ENCODE peak calls at places on chromosome 3, in five cellular contexts. One of them, this sample, is unnamed.

GRCh38 chr3:34174740-34175139 is 376.3 kb downstream of the PDCD6IP start:
- DNase-seq in lower lobe of right lung: no peak
- DNase-seq in K562: no peak
- DNase-seq in fibroblast of lung: no peak
- DNase-seq in fibroblast of pulmonary artery: no peak
- DNase-seq in this sample: no peak

GRCh38 chr3:36591959-36592358 is 172.4 kb downstream of the DCLK3 start:
- DNase-seq in fibroblast of lung: no peak
- DNase-seq in fibroblast of pulmonary artery: peak
- DNase-seq in lower lobe of right lung: no peak
- DNase-seq in K562: no peak
- DNase-seq in this sample: peak

GRCh38 chr3:9430733-9431132 is 33.3 kb downstream of the SETD5 start:
- DNase-seq in lower lobe of right lung: no peak
- DNase-seq in fibroblast of pulmonary artery: no peak
- DNase-seq in K562: no peak
- DNase-seq in fibroblast of lung: no peak
- DNase-seq in this sample: no peak

GRCh38 chr3:85627899-85628298 is 669.1 kb downstream of the CADM2 start:
- DNase-seq in lower lobe of right lung: no peak
- DNase-seq in fibroblast of lung: no peak
- DNase-seq in K562: no peak
- DNase-seq in fibroblast of pulmonary artery: no peak
- DNase-seq in this sample: no peak

GRCh38 chr3:27022096-27022761 is 347.0 kb downstream of the NEK10 start:
- DNase-seq in lower lobe of right lung: no peak
- DNase-seq in fibroblast of lung: no peak
- DNase-seq in fibroblast of pulmonary artery: no peak
- DNase-seq in K562: no peak
- DNase-seq in this sample: no peak

GRCh38 chr3:10653866-10654611 is 148.7 kb upstream of the ATP2B2 start:
- DNase-seq in fibroblast of pulmonary artery: no peak
- DNase-seq in fibroblast of lung: no peak
- DNase-seq in K562: no peak
- DNase-seq in lower lobe of right lung: no peak
- DNase-seq in this sample: no peak

GRCh38 chr3:71316378-71316777 is 267.1 kb downstream of the FOXP1 start:
- DNase-seq in fibroblast of pulmonary artery: no peak
- DNase-seq in fibroblast of lung: no peak
- DNase-seq in K562: no peak
- DNase-seq in lower lobe of right lung: no peak
- DNase-seq in this sample: no peak

GRCh38 chr3:36650271-36650671 is 114.1 kb downstream of the DCLK3 start:
- DNase-seq in lower lobe of right lung: no peak
- DNase-seq in fibroblast of pulmonary artery: peak
- DNase-seq in K562: no peak
- DNase-seq in fibroblast of lung: peak
- DNase-seq in this sample: peak

GRCh38 chr3:160128086-160128485 is 97.1 kb upstream of the C3orf80 start:
- DNase-seq in K562: no peak
- DNase-seq in fibroblast of lung: peak
- DNase-seq in lower lobe of right lung: no peak
- DNase-seq in fibroblast of pulmonary artery: no peak
- DNase-seq in this sample: no peak

GRCh38 chr3:195209836-195210551 is 61.0 kb downstream of the XXYLT1 start:
- DNase-seq in fibroblast of pulmonary artery: peak
- DNase-seq in lower lobe of right lung: no peak
- DNase-seq in K562: no peak
- DNase-seq in fibroblast of lung: no peak
- DNase-seq in this sample: peak
- H3K4me3 ChIP-seq in fibroblast of pulmonary artery: peak
- H3K4me3 ChIP-seq in lower lobe of right lung: peak
- H3K4me3 ChIP-seq in K562: no peak
- H3K4me3 ChIP-seq in fibroblast of lung: no peak
- H3K4me3 ChIP-seq in this sample: no peak

DNA sequence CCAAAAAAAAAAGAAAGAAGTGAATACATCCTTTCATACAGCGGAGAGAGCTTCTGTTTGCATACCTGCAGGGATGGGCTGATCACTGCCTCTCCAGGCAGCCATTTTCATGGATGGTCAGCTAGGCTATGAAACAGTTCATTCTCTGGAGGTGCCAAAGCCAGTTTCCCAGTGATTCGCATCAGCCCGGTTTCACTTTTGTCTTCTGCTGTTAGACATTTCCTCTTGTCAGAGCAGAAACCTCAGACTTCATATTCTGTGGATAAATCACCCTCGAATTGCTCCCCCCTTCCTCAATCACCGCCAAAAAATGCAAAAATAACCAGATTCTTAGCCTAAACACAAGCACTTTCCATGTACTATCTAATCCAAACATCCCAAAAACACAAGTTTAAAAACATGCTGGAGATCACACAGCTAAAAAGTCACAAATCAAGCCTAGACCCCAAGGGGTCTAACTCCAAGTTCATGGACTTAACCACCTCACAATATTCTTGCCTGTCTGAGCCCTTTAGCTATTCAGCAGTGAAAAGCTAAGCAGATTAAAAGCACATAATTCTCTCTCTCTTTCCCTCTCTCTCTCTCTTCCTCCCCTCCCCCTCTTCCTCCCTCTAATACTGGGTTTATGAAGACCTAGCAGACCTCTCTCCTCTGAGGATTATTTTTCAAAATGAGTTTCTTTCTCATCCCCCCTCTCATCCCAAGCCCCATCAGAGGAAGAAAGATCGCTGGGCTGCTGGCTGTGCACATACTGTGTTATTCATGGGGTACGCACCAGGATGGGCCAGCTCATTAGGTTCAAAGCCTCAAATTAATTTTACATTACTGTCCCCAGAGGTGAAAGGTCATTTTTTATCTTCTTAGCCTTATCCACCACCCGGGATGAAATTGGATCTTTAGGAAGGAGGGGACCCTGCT is 225.3 kb downstream of the ADAMTS9 start:
- DNase-seq in fibroblast of pulmonary artery: peak
- DNase-seq in fibroblast of lung: peak
- DNase-seq in K562: no peak
- DNase-seq in lower lobe of right lung: no peak
- DNase-seq in this sample: peak
- H3K4me3 ChIP-seq in fibroblast of pulmonary artery: peak
- H3K4me3 ChIP-seq in fibroblast of lung: peak
- H3K4me3 ChIP-seq in K562: no peak
- H3K4me3 ChIP-seq in lower lobe of right lung: no peak
- H3K4me3 ChIP-seq in this sample: peak

GRCh38 chr3:12486001-12486400 is 1.7 kb downstream of the TSEN2 start:
- DNase-seq in fibroblast of pulmonary artery: no peak
- DNase-seq in lower lobe of right lung: no peak
- DNase-seq in K562: no peak
- DNase-seq in fibroblast of lung: no peak
- DNase-seq in this sample: no peak
- H3K4me3 ChIP-seq in fibroblast of pulmonary artery: no peak
- H3K4me3 ChIP-seq in lower lobe of right lung: no peak
- H3K4me3 ChIP-seq in K562: no peak
- H3K4me3 ChIP-seq in fibroblast of lung: no peak
- H3K4me3 ChIP-seq in this sample: no peak

GRCh38 chr3:150419959-150420358 is 11.9 kb downstream of the TSC22D2 start:
- DNase-seq in fibroblast of pulmonary artery: no peak
- DNase-seq in fibroblast of lung: no peak
- DNase-seq in K562: no peak
- DNase-seq in lower lobe of right lung: no peak
- DNase-seq in this sample: no peak
- H3K4me3 ChIP-seq in fibroblast of pulmonary artery: no peak
- H3K4me3 ChIP-seq in fibroblast of lung: no peak
- H3K4me3 ChIP-seq in K562: no peak
- H3K4me3 ChIP-seq in lower lobe of right lung: no peak
- H3K4me3 ChIP-seq in this sample: no peak

GRCh38 chr3:150223090-150223489 is 185.0 kb upstream of the TSC22D2 start:
- DNase-seq in fibroblast of pulmonary artery: no peak
- DNase-seq in K562: no peak
- DNase-seq in fibroblast of lung: no peak
- DNase-seq in lower lobe of right lung: no peak
- DNase-seq in this sample: no peak

GRCh38 chr3:150225986-150226385 is 182.1 kb upstream of the TSC22D2 start:
- DNase-seq in K562: no peak
- DNase-seq in fibroblast of pulmonary artery: peak
- DNase-seq in fibroblast of lung: no peak
- DNase-seq in lower lobe of right lung: no peak
- DNase-seq in this sample: no peak

GRCh38 chr3:150222190-150222548 is 185.9 kb upstream of the TSC22D2 start:
- DNase-seq in fibroblast of lung: no peak
- DNase-seq in lower lobe of right lung: no peak
- DNase-seq in fibroblast of pulmonary artery: no peak
- DNase-seq in K562: no peak
- DNase-seq in this sample: no peak

GRCh38 chr3:150222646-150223045 is 185.5 kb upstream of the TSC22D2 start:
- DNase-seq in K562: no peak
- DNase-seq in fibroblast of pulmonary artery: no peak
- DNase-seq in fibroblast of lung: no peak
- DNase-seq in lower lobe of right lung: no peak
- DNase-seq in this sample: no peak

DNA sequence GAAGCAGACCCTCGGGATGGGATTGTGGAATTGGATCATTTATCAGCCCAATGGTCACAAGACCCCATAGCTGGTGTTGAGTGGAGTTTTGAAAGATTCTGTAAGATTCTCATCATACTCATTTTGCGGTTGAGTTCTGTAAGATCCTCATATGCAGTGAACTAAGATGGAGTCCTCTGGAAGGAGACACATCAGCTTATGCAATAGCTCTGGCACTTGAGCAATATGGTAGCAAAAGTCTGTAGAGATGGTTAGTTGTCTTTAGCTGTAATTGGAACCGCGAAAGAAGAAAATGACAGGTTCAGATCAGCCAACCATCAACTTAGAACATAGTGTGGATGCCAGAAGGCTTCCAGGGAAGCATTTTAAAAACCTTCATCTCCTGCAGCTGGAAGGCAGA is 184.5 kb upstream of the TSC22D2 start:
- DNase-seq in lower lobe of right lung: no peak
- DNase-seq in fibroblast of lung: no peak
- DNase-seq in fibroblast of pulmonary artery: no peak
- DNase-seq in K562: no peak
- DNase-seq in this sample: no peak
- H3K4me3 ChIP-seq in lower lobe of right lung: no peak
- H3K4me3 ChIP-seq in fibroblast of lung: no peak
- H3K4me3 ChIP-seq in fibroblast of pulmonary artery: no peak
- H3K4me3 ChIP-seq in K562: no peak
- H3K4me3 ChIP-seq in this sample: no peak

GRCh38 chr3:196463478-196463756 is 31.2 kb upstream of the UBXN7 start:
- DNase-seq in lower lobe of right lung: no peak
- DNase-seq in K562: no peak
- DNase-seq in fibroblast of pulmonary artery: no peak
- DNase-seq in fibroblast of lung: no peak
- DNase-seq in this sample: no peak

GRCh38 chr3:196454935-196455334 is 22.7 kb upstream of the UBXN7 start:
- DNase-seq in fibroblast of lung: peak
- DNase-seq in fibroblast of pulmonary artery: no peak
- DNase-seq in lower lobe of right lung: no peak
- DNase-seq in K562: no peak
- DNase-seq in this sample: peak

GRCh38 chr3:196463804-196464203 is 31.6 kb upstream of the UBXN7 start:
- DNase-seq in fibroblast of lung: no peak
- DNase-seq in lower lobe of right lung: no peak
- DNase-seq in K562: no peak
- DNase-seq in fibroblast of pulmonary artery: no peak
- DNase-seq in this sample: no peak

DNA sequence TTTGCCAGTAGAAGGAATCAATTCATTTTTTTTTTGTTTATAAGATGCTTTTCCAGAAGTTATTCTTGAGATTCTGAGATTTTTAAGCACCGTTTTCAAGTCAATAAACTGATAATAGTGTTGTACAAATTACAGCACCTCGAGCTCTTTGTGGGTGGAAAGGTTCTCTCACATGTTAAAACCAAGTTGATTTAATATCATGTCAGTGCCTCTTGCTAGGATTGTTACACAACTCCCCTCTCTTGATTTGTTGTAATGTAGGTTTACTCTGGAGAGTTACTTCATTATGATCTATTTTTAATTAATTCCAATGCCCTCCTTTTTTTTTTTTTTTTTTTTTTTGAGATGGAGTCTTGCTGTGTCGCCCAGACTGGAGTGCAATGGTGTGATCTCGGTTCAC is 25.8 kb upstream of the UBXN7 start:
- DNase-seq in K562: no peak
- DNase-seq in lower lobe of right lung: no peak
- DNase-seq in fibroblast of pulmonary artery: no peak
- DNase-seq in fibroblast of lung: no peak
- DNase-seq in this sample: no peak
- H3K4me3 ChIP-seq in K562: no peak
- H3K4me3 ChIP-seq in lower lobe of right lung: no peak
- H3K4me3 ChIP-seq in fibroblast of pulmonary artery: no peak
- H3K4me3 ChIP-seq in fibroblast of lung: no peak
- H3K4me3 ChIP-seq in this sample: no peak

GRCh38 chr3:187827723-187828122 is 82.5 kb upstream of the BCL6 start:
- DNase-seq in fibroblast of pulmonary artery: no peak
- DNase-seq in lower lobe of right lung: no peak
- DNase-seq in K562: no peak
- DNase-seq in fibroblast of lung: no peak
- DNase-seq in this sample: no peak

GRCh38 chr3:187823802-187824201 is 78.5 kb upstream of the BCL6 start:
- DNase-seq in lower lobe of right lung: no peak
- DNase-seq in fibroblast of pulmonary artery: no peak
- DNase-seq in K562: no peak
- DNase-seq in fibroblast of lung: no peak
- DNase-seq in this sample: no peak

GRCh38 chr3:187821616-187822317 is 76.5 kb upstream of the BCL6 start:
- DNase-seq in K562: no peak
- DNase-seq in fibroblast of pulmonary artery: no peak
- DNase-seq in fibroblast of lung: no peak
- DNase-seq in lower lobe of right lung: no peak
- DNase-seq in this sample: no peak

GRCh38 chr3:187822402-187822801 is 77.1 kb upstream of the BCL6 start:
- DNase-seq in fibroblast of pulmonary artery: no peak
- DNase-seq in lower lobe of right lung: no peak
- DNase-seq in K562: no peak
- DNase-seq in fibroblast of lung: no peak
- DNase-seq in this sample: no peak
- H3K4me3 ChIP-seq in fibroblast of pulmonary artery: no peak
- H3K4me3 ChIP-seq in lower lobe of right lung: no peak
- H3K4me3 ChIP-seq in K562: no peak
- H3K4me3 ChIP-seq in fibroblast of lung: no peak
- H3K4me3 ChIP-seq in this sample: no peak

GRCh38 chr3:126473292-126474168 is 2.2 kb downstream of the ZXDC start:
- DNase-seq in fibroblast of pulmonary artery: no peak
- DNase-seq in fibroblast of lung: no peak
- DNase-seq in lower lobe of right lung: peak
- DNase-seq in K562: no peak
- DNase-seq in this sample: no peak
- H3K4me3 ChIP-seq in fibroblast of pulmonary artery: peak
- H3K4me3 ChIP-seq in fibroblast of lung: peak
- H3K4me3 ChIP-seq in lower lobe of right lung: peak
- H3K4me3 ChIP-seq in K562: peak
- H3K4me3 ChIP-seq in this sample: peak

DNA sequence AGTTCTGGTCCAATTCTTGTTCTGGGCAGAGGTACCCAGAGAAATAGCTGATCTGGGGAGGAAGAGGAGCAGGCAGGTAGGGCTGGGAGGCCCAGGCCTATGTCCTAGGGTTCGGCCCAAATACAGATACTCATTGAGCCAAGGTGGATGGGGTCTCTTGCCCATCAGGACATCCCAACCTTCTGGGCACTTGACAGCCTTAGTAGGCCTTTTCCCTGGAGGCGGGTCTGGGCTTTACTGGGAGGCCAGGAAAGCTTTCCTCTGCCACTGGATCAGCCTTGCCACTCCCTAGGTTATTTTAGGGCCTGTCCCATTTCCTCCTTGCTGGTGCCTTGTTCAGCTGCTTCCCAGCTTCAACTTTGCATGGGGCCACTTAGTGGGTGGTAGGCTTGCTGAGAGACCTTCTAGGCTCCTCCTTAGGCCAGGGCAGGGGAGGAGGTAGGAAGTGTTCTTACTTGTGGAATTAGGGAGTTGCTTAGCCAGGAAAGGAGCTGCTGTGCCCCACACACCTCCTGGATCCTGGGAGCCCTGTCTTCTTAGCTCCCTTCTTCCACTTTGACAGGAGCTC is 9.7 kb downstream of the TEX264 start:
- DNase-seq in lower lobe of right lung: no peak
- DNase-seq in fibroblast of pulmonary artery: no peak
- DNase-seq in K562: no peak
- DNase-seq in fibroblast of lung: no peak
- DNase-seq in this sample: no peak
- H3K4me3 ChIP-seq in lower lobe of right lung: no peak
- H3K4me3 ChIP-seq in fibroblast of pulmonary artery: no peak
- H3K4me3 ChIP-seq in K562: no peak
- H3K4me3 ChIP-seq in fibroblast of lung: no peak
- H3K4me3 ChIP-seq in this sample: no peak